ENCODE peak calls at places on chromosomes 4 and X, in seven cellular contexts. D is AML-193, K is amniotic stem cell, Y is transverse colon, J is SW 1271, P is CD14-positive monocyte, C is small intestine. H is an unnamed sample.

GRCh38 chr4:140952709-140953108 is 180.6 kb downstream of the RNF150 start:
- DNase-seq in D (no peak), J (no peak), Y (no peak), K (no peak), C (no peak), P (no peak), H (no peak)

GRCh38 chr4:39085891-39086290 is 23.9 kb downstream of the KLHL5 start:
- DNase-seq in J (no peak), D (no peak), P (no peak), C (no peak), K (no peak), Y (no peak), H (no peak)

GRCh38 chr4:81651500-81651899 is 179.8 kb upstream of the RASGEF1B start:
- DNase-seq in D (no peak), C (no peak), K (no peak), J (no peak), Y (no peak), P (no peak), H (no peak)

GRCh38 chr4:100295792-100296191 is 105.5 kb upstream of the DDIT4L start:
- DNase-seq in C (no peak), J (no peak), Y (no peak), K (no peak), D (no peak), P (no peak), H (no peak)

GRCh38 chr4:71187399-71188196 is 151.2 kb upstream of the SLC4A4 start:
- DNase-seq in D (no peak), Y (peak), J (no peak), K (peak), C (peak), P (no peak), H (peak)

GRCh38 chr4:123060039-123060770 is 137.8 kb upstream of the NUDT6 start:
- DNase-seq in Y (no peak), J (no peak), D (no peak), C (no peak), K (no peak), P (no peak), H (no peak)

GRCh38 chrX:1491851-1492349 is 39.2 kb upstream of the ASMTL start:
- DNase-seq in K (no peak), P (no peak), J (no peak), D (no peak), Y (no peak), C (no peak), H (no peak)

GRCh38 chrX:25079020-25079419 is 63.3 kb upstream of the ARX start:
- DNase-seq in J (no peak), P (no peak), Y (no peak), C (no peak), D (no peak), K (no peak), H (no peak)

GRCh38 chr4:22435652-22436051 is 80.2 kb downstream of the ADGRA3 start:
- DNase-seq in D (no peak), P (no peak), C (peak), K (no peak), J (no peak), Y (no peak), H (no peak)